ENCODE peak calls at places on chromosomes 2 and 18, in eight cellular contexts. One of them, this sample, is unnamed.

GRCh38 chr2:108407864-108408729 is 30.3 kb downstream of the SULT1C4 start:
- DNase-seq in A549: no peak
- DNase-seq in stimulated activated CD8-positive, alpha-beta memory T cell treated with anti-CD3 and anti-CD28 coated beads, Interleukin-12 subunit alpha, Interleukin-12 subunit beta, amount 100 ng/mL, for 1 hour: no peak
- DNase-seq in neural crest cell: no peak
- DNase-seq in Right ventricle myocardium superior: no peak
- DNase-seq in tibial nerve: no peak
- DNase-seq in M059J: no peak
- DNase-seq in MCF 10A: peak; percentile 11
- DNase-seq in this sample: no peak

GRCh38 chr2:233428008-233428407 is 73.7 kb downstream of the DGKD start:
- DNase-seq in M059J: no peak
- DNase-seq in tibial nerve: no peak
- DNase-seq in Right ventricle myocardium superior: no peak
- DNase-seq in MCF 10A: no peak
- DNase-seq in stimulated activated CD8-positive, alpha-beta memory T cell treated with anti-CD3 and anti-CD28 coated beads, Interleukin-12 subunit alpha, Interleukin-12 subunit beta, amount 100 ng/mL, for 1 hour: no peak
- DNase-seq in neural crest cell: no peak
- DNase-seq in A549: no peak
- DNase-seq in this sample: no peak

GRCh38 chr2:184620367-184620766 is 22.0 kb downstream of the ZNF804A start:
- DNase-seq in tibial nerve: no peak
- DNase-seq in stimulated activated CD8-positive, alpha-beta memory T cell treated with anti-CD3 and anti-CD28 coated beads, Interleukin-12 subunit alpha, Interleukin-12 subunit beta, amount 100 ng/mL, for 1 hour: no peak
- DNase-seq in Right ventricle myocardium superior: no peak
- DNase-seq in A549: no peak
- DNase-seq in M059J: no peak
- DNase-seq in neural crest cell: no peak
- DNase-seq in MCF 10A: peak; percentile 14
- DNase-seq in this sample: no peak

GRCh38 chr2:233460726-233461431 is 105.7 kb downstream of the USP40 start:
- DNase-seq in tibial nerve: no peak
- DNase-seq in stimulated activated CD8-positive, alpha-beta memory T cell treated with anti-CD3 and anti-CD28 coated beads, Interleukin-12 subunit alpha, Interleukin-12 subunit beta, amount 100 ng/mL, for 1 hour: no peak
- DNase-seq in neural crest cell: no peak
- DNase-seq in M059J: no peak
- DNase-seq in Right ventricle myocardium superior: peak; percentile 53
- DNase-seq in A549: no peak
- DNase-seq in MCF 10A: no peak
- DNase-seq in this sample: no peak

GRCh38 chr2:162233197-162233596 is 10.0 kb downstream of the FAP start:
- DNase-seq in Right ventricle myocardium superior: peak; percentile 29
- DNase-seq in stimulated activated CD8-positive, alpha-beta memory T cell treated with anti-CD3 and anti-CD28 coated beads, Interleukin-12 subunit alpha, Interleukin-12 subunit beta, amount 100 ng/mL, for 1 hour: no peak
- DNase-seq in tibial nerve: peak; percentile 23
- DNase-seq in A549: no peak
- DNase-seq in M059J: peak; percentile 91
- DNase-seq in MCF 10A: peak; percentile 85
- DNase-seq in neural crest cell: no peak
- DNase-seq in this sample: no peak

GRCh38 chr18:11657554-11657953 is 31.5 kb upstream of the GNAL start:
- DNase-seq in A549: no peak
- DNase-seq in neural crest cell: no peak
- DNase-seq in M059J: no peak
- DNase-seq in stimulated activated CD8-positive, alpha-beta memory T cell treated with anti-CD3 and anti-CD28 coated beads, Interleukin-12 subunit alpha, Interleukin-12 subunit beta, amount 100 ng/mL, for 1 hour: no peak
- DNase-seq in tibial nerve: no peak
- DNase-seq in Right ventricle myocardium superior: no peak
- DNase-seq in MCF 10A: no peak
- DNase-seq in this sample: no peak

GRCh38 chr2:62968668-62969067 is 82.0 kb upstream of the OTX1 start:
- DNase-seq in MCF 10A: no peak
- DNase-seq in neural crest cell: no peak
- DNase-seq in stimulated activated CD8-positive, alpha-beta memory T cell treated with anti-CD3 and anti-CD28 coated beads, Interleukin-12 subunit alpha, Interleukin-12 subunit beta, amount 100 ng/mL, for 1 hour: no peak
- DNase-seq in tibial nerve: no peak
- DNase-seq in M059J: no peak
- DNase-seq in Right ventricle myocardium superior: no peak
- DNase-seq in A549: no peak
- DNase-seq in this sample: no peak

GRCh38 chr2:164224007-164224406 is 397.3 kb downstream of the GRB14 start:
- DNase-seq in MCF 10A: no peak
- DNase-seq in A549: no peak
- DNase-seq in tibial nerve: no peak
- DNase-seq in M059J: no peak
- DNase-seq in neural crest cell: no peak
- DNase-seq in Right ventricle myocardium superior: no peak
- DNase-seq in stimulated activated CD8-positive, alpha-beta memory T cell treated with anti-CD3 and anti-CD28 coated beads, Interleukin-12 subunit alpha, Interleukin-12 subunit beta, amount 100 ng/mL, for 1 hour: no peak
- DNase-seq in this sample: no peak

GRCh38 chr2:191866675-191867506 is 20.0 kb upstream of the CAVIN2 start:
- DNase-seq in stimulated activated CD8-positive, alpha-beta memory T cell treated with anti-CD3 and anti-CD28 coated beads, Interleukin-12 subunit alpha, Interleukin-12 subunit beta, amount 100 ng/mL, for 1 hour: no peak
- DNase-seq in tibial nerve: peak; percentile 34
- DNase-seq in M059J: peak; percentile 92
- DNase-seq in A549: peak; percentile 59
- DNase-seq in MCF 10A: peak; percentile 91
- DNase-seq in Right ventricle myocardium superior: no peak
- DNase-seq in neural crest cell: no peak
- DNase-seq in this sample: no peak

This sample was measured in MM.1S.